ENCODE peak calls at places on chromosomes 3 and 15, in ten cellular contexts. R, B, C, P, L, D, Q, J, H and F are unnamed samples. For H3K9me3, the result is how much of the 10 kb centered on the place peaks cover.

GRCh38 chr15:57415559-57415958 is 39.3 kb downstream of the CGNL1 start:
- DNase-seq in P (no peak), C (peak), Q (no peak), R (no peak), D (no peak), J (peak), H (no peak), L (no peak), B (no peak), F (no peak)

GRCh38 chr15:44910981-44911625 is 45.4 kb upstream of the TERB2 start:
- DNase-seq in H (no peak), R (no peak), Q (no peak), D (no peak), P (no peak), B (no peak), J (no peak), L (no peak), C (no peak), F (no peak)

GRCh38 chr15:99128411-99128810 is 23.5 kb downstream of the SYNM start:
- DNase-seq in H (no peak), R (no peak), Q (no peak), D (no peak), L (no peak), C (no peak), B (no peak), P (no peak), J (no peak), F (no peak)

GRCh38 chr3:160259589-160259988 is 34.4 kb downstream of the C3orf80 start:
- DNase-seq in P (no peak), J (no peak), Q (no peak), C (no peak), H (no peak), B (no peak), L (no peak), R (peak), D (no peak), F (no peak)

GRCh38 chr3:52455283-52456168 is at the start of gene NISCH:
- DNase-seq in P (peak), L (peak), D (peak), B (peak), C (peak), R (peak), J (peak), Q (peak), H (peak), F (peak)

GRCh38 chr3:55189359-55189801 is 261.5 kb upstream of the LRTM1 start:
- DNase-seq in L (no peak), Q (no peak), R (peak), D (no peak), P (no peak), J (no peak), B (peak), H (no peak), C (no peak), F (no peak)

GRCh38 chr3:170410428-170411029 is 8.1 kb upstream of the CLDN11 start:
- DNase-seq in P (no peak), J (no peak), B (peak), L (no peak), H (peak), Q (no peak), C (no peak), R (peak), D (no peak), F (no peak)

GRCh38 chr3:175704366-175705041 is 845.4 kb downstream of the NAALADL2 start:
- DNase-seq in C (no peak), P (no peak), J (no peak), B (no peak), L (no peak), Q (no peak), D (no peak), R (no peak), H (no peak), F (no peak)

GRCh38 chr3:196726788-196727675 is 12.6 kb upstream of the PAK2 start:
- DNase-seq in Q (no peak), J (no peak), D (no peak), P (no peak), B (no peak), C (no peak), R (peak), L (no peak), H (peak), F (no peak)

GRCh38 chr3:114319453-114319852 is 25.6 kb downstream of the TIGIT start:
- DNase-seq in R (peak), Q (no peak), H (peak), B (peak), D (no peak), P (no peak), L (no peak), C (no peak), J (no peak), F (no peak)

GRCh38 chr3:4723921-4724698 is 231.0 kb downstream of the ITPR1 start:
- DNase-seq in P (no peak), R (no peak), L (peak), J (no peak), B (no peak), D (no peak), Q (no peak), C (no peak), H (no peak), F (no peak)

GRCh38 chr15:87547470-87548181 is 708.9 kb downstream of the NTRK3 start:
- DNase-seq in R (no peak), P (no peak), J (peak), C (no peak), B (no peak), L (no peak), D (no peak), H (no peak), Q (no peak), F (no peak)

GRCh38 chr3:99250821-99251355 is 349.4 kb upstream of the DCBLD2 start:
- DNase-seq in D (no peak), J (no peak), Q (no peak), H (peak), L (no peak), B (no peak), C (no peak), P (no peak), R (peak), F (no peak)

GRCh38 chr3:45109736-45110135 is 36.4 kb downstream of the CDCP1 start:
- DNase-seq in L (no peak), Q (no peak), H (no peak), R (no peak), C (no peak), D (no peak), B (no peak), P (no peak), J (no peak), F (no peak)
- H3K4me3 ChIP-seq in L (no peak), Q (no peak), H (no peak), R (no peak), C (no peak), D (no peak), B (no peak), P (no peak), J (no peak), F (peak)

DNA sequence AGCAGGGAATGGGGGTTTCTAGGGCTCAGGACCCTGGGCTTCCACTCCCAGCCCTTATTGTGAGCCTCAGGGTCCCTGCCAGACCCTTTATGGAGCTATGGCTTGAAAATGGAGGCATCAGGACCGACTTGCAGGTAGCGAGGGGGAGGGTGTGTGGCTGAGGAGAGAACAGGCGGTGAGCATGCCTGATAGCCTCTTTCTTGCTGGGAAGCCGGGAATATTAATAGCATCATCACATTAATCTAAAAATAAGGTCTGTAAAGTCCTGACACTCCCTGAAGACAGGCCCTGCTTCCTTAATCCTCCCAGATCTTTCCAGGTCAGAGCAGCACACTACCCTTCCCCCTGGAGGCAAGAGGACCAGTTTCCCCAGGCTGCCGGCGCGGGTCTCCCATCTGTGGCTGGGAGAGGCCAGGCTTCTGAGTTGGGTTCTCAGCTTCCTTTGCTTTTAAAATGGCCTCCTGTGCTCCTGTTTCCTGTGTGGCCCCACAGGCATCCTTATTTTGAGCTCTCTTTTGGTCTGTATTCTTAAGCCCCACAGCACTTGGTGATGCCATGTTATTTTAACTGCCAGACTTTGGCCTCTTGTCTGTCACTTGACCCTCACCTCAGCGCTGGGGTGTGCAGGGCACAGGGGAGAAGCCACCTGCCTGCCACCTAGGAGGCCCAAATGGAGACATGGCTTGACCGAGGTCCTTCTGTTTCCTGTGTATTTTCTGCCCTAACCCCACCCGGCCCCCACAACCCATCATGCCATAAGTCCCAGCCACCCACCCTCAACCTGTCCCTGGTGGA is 185.0 kb upstream of the TOPAZ1 start:
- DNase-seq in C (no peak), H (no peak), B (no peak), D (no peak), P (no peak), L (no peak), R (no peak), J (no peak), Q (no peak), F (no peak)
- H3K27ac ChIP-seq in C (no peak), H (no peak), B (no peak), D (no peak), P (no peak), L (no peak), R (no peak), J (no peak), Q (no peak), F (no peak)

GRCh38 chr15:27573800-27574485 is 525.2 kb downstream of the OCA2 start:
- DNase-seq in L (peak), J (no peak), P (no peak), D (peak), H (no peak), Q (no peak), B (no peak), C (no peak), R (no peak), F (no peak)
- H3K9me3 ChIP-seq in L (under half), J (under half), P (under half), D (under half), H (under half), Q (under half), B (under half), C (under half), R (under half), F (under half)

GRCh38 chr3:150296966-150297365 is 111.1 kb upstream of the TSC22D2 start:
- DNase-seq in R (no peak), C (no peak), J (no peak), L (no peak), Q (no peak), P (no peak), B (no peak), H (no peak), D (no peak), F (no peak)
- H3K4me3 ChIP-seq in R (no peak), C (no peak), J (no peak), L (no peak), Q (no peak), P (no peak), B (no peak), H (no peak), D (no peak), F (no peak)

DNA sequence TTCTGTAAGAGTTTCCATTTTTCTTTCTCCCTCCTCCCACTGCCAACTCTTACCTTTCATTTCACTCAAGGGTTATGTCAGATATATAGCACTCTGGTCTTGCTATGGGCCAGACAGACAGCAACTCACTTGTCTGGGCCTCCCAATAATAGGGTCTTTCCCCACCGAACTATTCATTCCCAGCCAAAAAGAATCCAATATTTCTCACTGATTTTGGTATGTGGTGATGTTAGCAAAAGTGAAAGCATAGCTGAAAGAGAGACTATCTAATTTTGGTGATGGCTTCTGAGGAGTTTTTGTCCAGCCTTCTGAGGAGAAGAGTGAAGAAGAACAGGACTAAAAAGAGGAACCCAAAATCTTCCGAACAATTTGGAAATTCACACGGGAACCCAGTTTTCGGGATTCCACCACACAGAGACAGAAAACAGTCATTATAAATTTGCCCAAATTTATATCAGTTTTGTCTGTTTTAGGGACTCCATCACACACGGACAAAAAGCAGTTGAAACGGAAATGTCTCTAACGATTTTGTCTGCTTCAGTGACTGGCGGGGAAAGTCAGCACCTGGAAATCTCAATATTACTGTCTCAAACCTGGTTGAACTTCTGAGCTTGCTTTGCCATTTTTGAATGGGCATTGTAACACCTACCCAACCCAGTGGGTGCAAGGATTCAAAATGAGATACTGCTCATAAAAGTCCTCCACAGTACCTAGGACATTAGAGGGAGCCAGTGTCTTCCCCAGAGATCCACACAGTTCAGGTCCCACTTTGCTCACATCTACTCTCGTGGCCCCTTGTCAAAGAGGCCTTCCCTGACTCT is 9.1 kb downstream of the CD80 start:
- DNase-seq in B (no peak), C (no peak), J (no peak), H (no peak), D (no peak), Q (no peak), P (no peak), R (no peak), L (no peak), F (no peak)
- H3K27ac ChIP-seq in B (no peak), C (no peak), J (no peak), H (no peak), D (no peak), Q (no peak), P (no peak), R (no peak), L (no peak), F (no peak)

GRCh38 chr3:13119471-13120220 is 46.4 kb upstream of the IQSEC1 start:
- DNase-seq in B (no peak), R (no peak), L (no peak), J (peak), P (no peak), C (no peak), Q (no peak), D (no peak), H (no peak), F (no peak)

GRCh38 chr3:13122101-13123055 is 49.1 kb upstream of the IQSEC1 start:
- DNase-seq in B (no peak), C (no peak), D (no peak), J (peak), L (no peak), R (no peak), Q (no peak), H (no peak), P (peak), F (no peak)

GRCh38 chr3:13121553-13122001 is 48.3 kb upstream of the IQSEC1 start:
- DNase-seq in R (no peak), Q (no peak), J (peak), B (no peak), P (no peak), D (no peak), H (no peak), C (no peak), L (no peak), F (no peak)

GRCh38 chr3:13120246-13120927 is 47.2 kb upstream of the IQSEC1 start:
- DNase-seq in H (no peak), C (no peak), L (no peak), B (no peak), P (no peak), J (peak), Q (no peak), R (no peak), D (no peak), F (no peak)

GRCh38 chr3:13120928-13121552 is 47.8 kb upstream of the IQSEC1 start:
- DNase-seq in C (no peak), H (no peak), D (no peak), R (no peak), Q (no peak), P (no peak), B (no peak), J (peak), L (no peak), F (no peak)
- H3K9me3 ChIP-seq in C (under half), H (under half), D (under half), R (under half), Q (under half), P (under half), B (under half), J (under half), L (under half), F (under half)

DNA sequence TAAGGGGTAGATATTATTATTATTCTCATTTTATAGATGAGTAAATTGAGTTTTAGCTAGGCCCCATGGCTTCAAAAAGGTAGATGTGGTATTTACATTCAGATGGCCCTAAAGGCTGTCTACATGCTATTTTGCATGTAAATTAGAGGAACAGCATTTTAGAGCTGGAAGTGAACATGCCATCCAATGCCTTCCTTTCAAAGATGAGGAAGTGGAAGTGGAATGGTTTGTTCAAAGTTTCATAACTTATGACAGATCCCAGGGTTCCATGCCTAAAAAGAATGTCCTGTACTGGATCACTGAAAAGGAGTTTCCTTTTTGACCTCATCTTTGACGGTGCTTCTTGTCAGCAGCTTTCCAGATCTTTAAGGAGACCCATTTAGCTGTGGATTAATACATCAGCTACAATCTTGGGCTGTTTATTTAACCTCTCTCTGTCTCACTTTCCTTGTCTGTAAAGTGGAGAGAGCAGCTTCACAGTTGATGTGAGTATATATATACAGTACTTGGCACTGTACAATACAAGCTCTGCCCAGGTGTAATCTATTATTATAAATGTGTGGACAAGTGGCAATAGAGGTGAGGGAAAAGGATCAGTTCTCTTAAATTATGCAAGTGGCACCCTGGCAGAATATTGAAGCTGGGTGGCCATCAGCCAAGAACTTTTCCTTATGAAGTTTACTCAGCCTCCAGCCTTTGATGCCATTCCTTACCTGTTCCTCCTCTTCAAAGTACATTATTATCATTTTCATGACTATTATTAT is 68.7 kb upstream of the GOLGA8B start:
- DNase-seq in R (no peak), C (no peak), H (peak), D (no peak), L (peak), P (no peak), Q (peak), J (no peak), B (no peak), F (no peak)
- H3K4me3 ChIP-seq in R (no peak), C (no peak), H (no peak), D (no peak), L (no peak), P (no peak), Q (no peak), J (no peak), B (no peak), F (no peak)

DNA sequence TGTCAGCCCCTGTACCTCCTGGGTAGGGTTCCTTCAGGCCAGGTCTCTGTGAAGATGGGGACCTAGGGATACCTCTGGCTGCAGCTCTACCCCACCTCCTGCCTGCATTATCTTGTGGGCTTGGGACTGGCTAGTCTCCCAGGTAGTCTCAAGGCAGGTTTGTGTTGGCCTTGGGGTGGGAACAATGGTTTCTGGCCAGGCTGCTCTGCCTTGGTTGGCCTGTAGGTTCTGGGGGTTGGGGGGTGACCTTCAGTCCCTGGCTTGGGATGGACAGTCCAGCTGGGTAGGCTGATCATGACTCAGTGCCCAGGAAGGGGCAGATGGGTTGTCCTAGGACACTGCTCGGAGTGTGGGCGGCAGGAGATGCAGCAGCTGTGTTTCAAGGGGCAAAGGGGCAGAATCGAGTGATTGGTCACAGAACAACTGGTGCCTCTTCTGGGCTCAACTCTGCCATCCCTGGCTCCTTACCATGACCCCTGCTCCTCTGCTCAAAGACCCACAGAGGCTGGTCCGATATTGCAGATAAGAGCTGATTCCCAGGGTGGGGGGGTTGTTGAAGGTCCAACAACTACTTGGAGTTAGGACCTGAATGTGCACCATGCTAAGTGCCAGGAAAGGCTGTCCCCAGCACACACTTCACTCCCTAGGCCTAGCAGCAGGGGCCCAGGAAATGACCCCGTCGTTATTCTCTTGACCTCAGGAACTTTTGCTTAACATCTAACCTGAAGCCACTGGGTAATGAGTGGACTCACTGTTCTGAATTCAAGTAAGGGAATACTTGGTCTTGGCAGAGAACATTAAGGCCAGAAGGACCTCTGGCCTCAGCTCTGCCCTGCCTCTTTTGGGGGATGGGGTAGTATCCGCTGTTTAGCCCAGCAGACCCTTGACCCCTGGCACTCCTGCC is 18.1 kb upstream of the BSN start:
- DNase-seq in Q (no peak), H (no peak), R (no peak), J (no peak), D (no peak), L (no peak), B (no peak), P (no peak), C (no peak), F (no peak)
- H3K27ac ChIP-seq in Q (peak), H (no peak), R (no peak), J (no peak), D (no peak), L (peak), B (no peak), P (no peak), C (no peak), F (no peak)